ENCODE peak calls at places on chromosomes 6 and 20, in four cellular contexts. M, R, K and E are unnamed samples.

GRCh38 chr20:17749979-17750721 is 50.4 kb downstream of the BANF2 start:
- DNase-seq in M (peak; percentile 70), R (peak; percentile 75), K (no peak), E (peak; percentile 68)

GRCh38 chr20:24314053-24314452 is 155.4 kb upstream of the SYNDIG1 start:
- DNase-seq in M (no peak), R (no peak), K (no peak), E (no peak)

GRCh38 chr6:136582702-136583471 is 32.7 kb upstream of the MAP7 start:
- DNase-seq in M (no peak), R (peak; percentile 92), K (peak; percentile 66), E (peak; percentile 93)

GRCh38 chr6:25175656-25176055 is 103.5 kb upstream of the CARMIL1 start:
- DNase-seq in M (no peak), R (no peak), K (no peak), E (no peak)

GRCh38 chr6:129212081-129212480 is 329.1 kb downstream of the LAMA2 start:
- DNase-seq in M (no peak), R (no peak), K (no peak), E (no peak)

GRCh38 chr6:137489410-137490371 is 4.5 kb downstream of the OLIG3 start:
- DNase-seq in M (no peak), R (no peak), K (no peak), E (no peak)

GRCh38 chr6:46465294-46466165 is 25.7 kb downstream of the RCAN2 start:
- DNase-seq in M (no peak), R (peak; percentile 2), K (no peak), E (peak; percentile 37)

GRCh38 chr20:1308067-1308701 is 20.8 kb downstream of the SDCBP2 start:
- DNase-seq in M (no peak), R (no peak), K (no peak), E (no peak)

GRCh38 chr6:2791124-2792050 is 26.2 kb downstream of the WRNIP1 start:
- DNase-seq in M (peak; percentile 47), R (peak; percentile 87), K (peak; percentile 84), E (peak; percentile 88)

GRCh38 chr6:163787001-163787667 is 372.6 kb downstream of the QKI start:
- DNase-seq in M (no peak), R (no peak), K (no peak), E (peak; percentile 26)

GRCh38 chr6:45445749-45446454 is 68.2 kb upstream of the SUPT3H start:
- DNase-seq in M (peak; percentile 59), R (peak; percentile 99), K (peak; percentile 98), E (peak; percentile 99)

GRCh38 chr6:92181347-92181746 is 1238.0 kb downstream of the EPHA7 start:
- DNase-seq in M (no peak), R (no peak), K (no peak), E (no peak)

GRCh38 chr6:1770435-1770843 is 160.7 kb downstream of the FOXC1 start:
- DNase-seq in M (no peak), R (no peak), K (no peak), E (no peak)

GRCh38 chr20:25321991-25322390 is 68.6 kb downstream of the ABHD12 start:
- DNase-seq in M (no peak), R (no peak), K (no peak), E (no peak)

GRCh38 chr6:29953706-29954105 is 11.4 kb downstream of the HLA-A start:
- DNase-seq in M (no peak), R (no peak), K (no peak), E (no peak)

GRCh38 chr6:31690231-31691077 is 9.6 kb upstream of the LY6G5C start:
- DNase-seq in M (no peak), R (no peak), K (no peak), E (no peak)

GRCh38 chr6:150930816-150931215 is 65.3 kb downstream of the MTHFD1L start:
- DNase-seq in M (no peak), R (peak; percentile 61), K (peak; percentile 70), E (peak; percentile 92)

GRCh38 chr6:150925655-150925928 is 60.1 kb downstream of the MTHFD1L start:
- DNase-seq in M (no peak), R (no peak), K (no peak), E (peak; percentile 68)

GRCh38 chr6:150929403-150929802 is 63.9 kb downstream of the MTHFD1L start:
- DNase-seq in M (no peak), R (no peak), K (no peak), E (no peak)

GRCh38 chr6:150924808-150925654 is 59.5 kb downstream of the MTHFD1L start:
- DNase-seq in M (no peak), R (peak; percentile 72), K (no peak), E (peak; percentile 83)

DNA sequence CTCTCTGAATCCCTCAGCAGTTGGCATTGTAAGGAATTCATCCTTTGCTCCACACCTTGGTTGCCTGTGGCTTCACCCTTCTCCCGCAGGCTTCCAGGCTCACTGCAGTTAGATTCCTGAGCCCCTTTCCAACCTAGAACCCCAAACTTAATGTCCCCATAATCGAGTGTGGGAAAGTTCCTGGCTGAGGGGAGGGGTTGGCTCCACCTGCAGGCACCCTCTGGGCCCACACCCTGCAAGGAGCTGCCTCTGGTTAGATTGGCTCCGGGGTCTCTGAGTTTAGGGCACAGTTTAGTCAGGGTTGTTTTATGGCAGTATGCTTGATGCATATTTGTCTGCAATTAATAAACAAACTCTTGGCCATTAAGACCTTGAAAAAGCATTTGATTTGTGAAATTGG is 63.4 kb downstream of the MTHFD1L start:
- DNase-seq in M (no peak), R (no peak), K (no peak), E (no peak)
- TF ChIP-seq CTCF in M (no peak), R (peak; percentile 27), K (peak; percentile 42), E (peak; percentile 36)

DNA sequence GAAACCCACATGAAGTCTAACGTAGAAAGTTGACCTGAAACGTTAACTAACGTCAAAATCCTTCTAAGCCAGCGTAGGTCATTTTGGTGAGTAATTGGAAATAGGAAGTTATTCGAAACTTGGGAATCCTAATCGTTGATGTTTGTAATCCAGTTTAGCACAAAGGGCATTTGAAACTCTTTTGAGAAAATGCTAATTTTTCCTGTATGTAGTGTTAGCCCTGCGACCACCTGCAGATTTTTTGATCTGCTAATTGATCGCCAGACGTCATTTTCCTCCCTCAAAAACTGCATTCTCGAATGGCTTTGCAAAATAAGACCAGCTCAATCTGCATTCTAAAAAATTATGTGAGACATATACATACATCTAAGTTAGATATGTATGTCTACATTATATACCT is 2.7 kb downstream of the SALL4 start:
- DNase-seq in M (no peak), R (no peak), K (no peak), E (no peak)
- H3K4me3 ChIP-seq in M (no peak overlapping the region), R (no peak overlapping the region), K (no peak overlapping the region), E (no peak overlapping the region)

GRCh38 chr6:41460742-41461336 is 85.3 kb upstream of the FOXP4 start:
- DNase-seq in M (no peak), R (no peak), K (no peak), E (peak; percentile 23)

GRCh38 chr6:41462980-41463930 is 82.9 kb upstream of the FOXP4 start:
- DNase-seq in M (peak; percentile 66), R (peak; percentile 80), K (peak; percentile 30), E (peak; percentile 75)

GRCh38 chr6:41464019-41464418 is 82.2 kb upstream of the FOXP4 start:
- DNase-seq in M (no peak), R (no peak), K (no peak), E (no peak)

GRCh38 chr6:41459738-41460137 is 86.4 kb upstream of the FOXP4 start:
- DNase-seq in M (no peak), R (no peak), K (no peak), E (no peak)

GRCh38 chr6:41462033-41462432 is 84.1 kb upstream of the FOXP4 start:
- DNase-seq in M (no peak), R (no peak), K (no peak), E (no peak)
- TF ChIP-seq CTCF in M (no peak), R (no peak), K (no peak), E (no peak)

DNA sequence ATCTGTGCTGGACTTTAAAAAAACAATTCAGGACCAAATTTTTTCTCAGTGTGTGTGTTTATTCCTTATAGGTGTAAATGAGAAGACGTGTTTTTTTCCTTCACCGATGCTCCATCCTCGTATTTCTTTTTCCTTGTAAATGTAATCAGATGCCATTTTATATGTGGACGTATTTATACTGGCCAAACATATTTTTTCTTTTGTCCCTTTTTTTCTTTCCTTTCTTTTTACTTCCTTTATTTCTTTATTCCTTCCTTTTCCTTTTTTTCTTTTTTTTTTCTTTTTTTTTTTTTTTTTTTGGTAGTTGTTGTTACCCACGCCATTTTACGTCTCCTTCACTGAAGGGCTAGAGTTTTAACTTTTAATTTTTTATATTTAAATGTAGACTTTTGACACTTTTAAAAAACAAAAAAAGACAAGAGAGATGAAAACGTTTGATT is 3.7 kb downstream of the SOX4 start:
- DNase-seq in M (no peak), R (no peak), K (no peak), E (no peak)
- H3K4me3 ChIP-seq in M (peak overlapping the region; percentile 88), R (peak overlapping the region; percentile 83), K (peak overlapping the region; percentile 95), E (peak overlapping the region; percentile 68)